ENCODE peak calls at places on chromosome 6, in seven cellular contexts. H, F, W, X, R, I and E are unnamed samples.

GRCh38 chr6:142187209-142187608 is 40.1 kb downstream of the VTA1 start:
- DNase-seq in H (no peak), F (peak; percentile 78), W (peak; percentile 79), X (no peak), R (peak; percentile 52), I (peak; percentile 84), E (no peak)

GRCh38 chr6:136609878-136610706 is 59.9 kb upstream of the MAP7 start:
- DNase-seq in H (peak; percentile 99), F (peak; percentile 99), W (peak; percentile 61), X (no peak), R (no peak), I (peak; percentile 99), E (no peak)

GRCh38 chr6:166707045-166707444 is 80.0 kb upstream of the RPS6KA2 start:
- DNase-seq in H (no peak), F (peak; percentile 29), W (peak; percentile 76), X (peak; percentile 77), R (peak; percentile 60), I (peak; percentile 58), E (peak; percentile 64)

GRCh38 chr6:148628251-148628650 is 118.6 kb upstream of the UST start:
- DNase-seq in H (no peak), F (no peak), W (no peak), X (peak; percentile 12), R (no peak), I (no peak), E (no peak)

GRCh38 chr6:166972101-166972500 is 15.8 kb upstream of the RNASET2 start:
- DNase-seq in H (no peak), F (no peak), W (no peak), X (no peak), R (no peak), I (no peak), E (no peak)

GRCh38 chr6:159201336-159201735 is 32.1 kb downstream of the FNDC1 start:
- DNase-seq in H (no peak), F (no peak), W (no peak), X (no peak), R (no peak), I (no peak), E (no peak)

GRCh38 chr6:64483956-64484499 is 848.4 kb downstream of the PHF3 start:
- DNase-seq in H (no peak), F (no peak), W (no peak), X (no peak), R (no peak), I (no peak), E (no peak)

GRCh38 chr6:36621371-36621855 is 27.3 kb downstream of the SRSF3 start:
- DNase-seq in H (no peak), F (no peak), W (no peak), X (no peak), R (no peak), I (no peak), E (no peak)

GRCh38 chr6:44001318-44001868 is 125.9 kb downstream of the MRPL14 start:
- DNase-seq in H (no peak), F (no peak), W (no peak), X (peak; percentile 76), R (no peak), I (peak; percentile 40), E (no peak)

GRCh38 chr6:24673625-24674024 is 6.7 kb downstream of the ACOT13 start:
- DNase-seq in H (no peak), F (no peak), W (no peak), X (peak; percentile 25), R (no peak), I (no peak), E (no peak)

GRCh38 chr6:107956586-107957164 is 1.3 kb downstream of the SEC63 start:
- DNase-seq in H (peak; percentile 32), F (peak; percentile 47), W (no peak), X (no peak), R (no peak), I (peak; percentile 66), E (no peak)

GRCh38 chr6:1821188-1822183 is 211.8 kb downstream of the FOXC1 start:
- DNase-seq in H (no peak), F (peak; percentile 21), W (no peak), X (no peak), R (no peak), I (peak; percentile 49), E (peak; percentile 53)

GRCh38 chr6:127347188-127347587 is 3.8 kb upstream of the ECHDC1 start:
- DNase-seq in H (peak; percentile 36), F (no peak), W (no peak), X (no peak), R (no peak), I (peak; percentile 40), E (no peak)

GRCh38 chr6:145887969-145888368 is 73.4 kb upstream of the FBXO30 start:
- DNase-seq in H (no peak), F (peak; percentile 38), W (peak; percentile 23), X (no peak), R (peak; percentile 15), I (peak; percentile 58), E (no peak)
- TF ChIP-seq CTCF in H (peak; percentile 42), F (peak; percentile 59), W (no peak), X (peak; percentile 58), R (peak; percentile 66), I (peak; percentile 71), E (peak; percentile 13)

DNA sequence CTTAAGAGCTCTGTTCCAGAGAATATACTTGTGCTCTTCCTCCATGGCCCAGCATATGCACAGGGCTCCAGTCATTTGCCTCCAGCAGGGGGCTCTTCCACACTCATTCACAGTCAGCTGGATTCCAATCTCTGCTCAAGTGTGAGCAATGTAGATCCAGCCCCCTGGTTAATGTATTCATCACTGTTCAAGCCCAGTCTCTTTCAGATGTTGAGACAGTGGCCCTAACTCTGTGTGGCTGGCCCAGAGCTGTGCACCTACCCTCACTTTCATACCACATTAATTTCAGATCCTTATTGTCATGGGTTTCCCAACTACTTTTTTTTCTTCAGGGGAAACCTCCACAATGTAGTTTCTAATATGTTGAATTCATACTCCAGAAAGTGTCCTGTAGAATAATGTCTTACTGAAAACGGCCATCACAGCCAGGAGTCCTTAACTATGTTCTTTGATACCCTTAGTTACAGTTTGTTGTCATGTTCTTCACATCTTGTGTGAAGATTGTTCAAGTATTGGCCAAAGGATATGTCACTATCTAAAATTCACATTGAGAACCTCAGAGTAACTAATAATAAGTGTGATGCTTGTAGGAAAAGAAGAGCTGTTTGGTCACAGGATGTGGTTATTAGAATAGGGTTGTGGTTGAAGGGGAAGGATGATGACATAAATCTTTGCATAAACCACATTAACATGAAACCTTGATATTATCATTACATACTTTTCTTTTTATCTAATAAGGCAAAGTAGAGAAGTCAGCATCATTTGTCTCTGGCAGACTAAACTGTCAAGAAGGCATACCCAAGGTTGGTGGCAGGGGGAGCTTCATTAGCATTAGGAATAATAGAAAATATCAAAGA is 14.4 kb upstream of the HLA-DQA1 start:
- DNase-seq in H (peak; percentile 83), F (peak; percentile 28), W (peak; percentile 28), X (peak; percentile 87), R (no peak), I (peak; percentile 68), E (peak; percentile 35)
- TF ChIP-seq CTCF in H (peak; percentile 25), F (peak; percentile 38), W (peak; percentile 54), X (peak; percentile 81), R (peak; percentile 35), I (peak; percentile 33), E (peak; percentile 63)

GRCh38 chr6:157158897-157159296 is 164.4 kb downstream of the TMEM242 start:
- DNase-seq in H (no peak), F (no peak), W (no peak), X (peak; percentile 51), R (no peak), I (no peak), E (no peak)
- TF ChIP-seq CTCF in H (no peak), F (no peak), W (no peak), X (peak; percentile 36), R (peak; percentile 15), I (peak; percentile 27), E (no peak)

DNA sequence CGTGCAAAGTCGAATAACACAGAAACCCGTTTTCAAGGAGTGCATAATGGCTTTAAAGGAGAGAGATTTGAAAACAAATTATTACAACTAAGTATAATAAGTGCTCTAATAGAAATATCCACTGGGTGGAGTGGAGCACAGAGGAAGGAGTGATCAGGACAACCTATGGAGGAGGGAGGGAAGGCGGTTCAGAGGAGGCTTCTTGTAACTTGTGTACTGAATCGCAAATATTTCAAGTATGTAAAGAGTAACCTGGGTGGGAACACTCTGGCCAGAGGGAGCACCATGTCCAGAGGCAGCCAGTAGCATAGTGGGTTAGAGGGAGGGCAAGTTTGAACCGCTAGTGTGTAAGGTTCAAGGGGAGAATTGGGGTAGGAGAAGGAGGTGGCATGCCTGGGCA is 21.6 kb upstream of the TNFAIP3 start:
- DNase-seq in H (no peak), F (no peak), W (no peak), X (no peak), R (no peak), I (peak; percentile 81), E (no peak)
- TF ChIP-seq CTCF in H (no peak), F (no peak), W (no peak), X (no peak), R (no peak), I (peak; percentile 58), E (no peak)

GRCh38 chr6:30611856-30612194 is 5.2 kb downstream of the PPP1R10 start:
- DNase-seq in H (no peak), F (no peak), W (no peak), X (no peak), R (no peak), I (no peak), E (no peak)

GRCh38 chr6:30612687-30613248 is 4.3 kb downstream of the PPP1R10 start:
- DNase-seq in H (no peak), F (peak; percentile 82), W (no peak), X (peak; percentile 32), R (no peak), I (peak; percentile 81), E (peak; percentile 18)

GRCh38 chr6:30613251-30614043 is 3.6 kb downstream of the PPP1R10 start:
- DNase-seq in H (no peak), F (peak; percentile 21), W (no peak), X (no peak), R (no peak), I (peak; percentile 47), E (no peak)

GRCh38 chr6:30611150-30611855 is 5.7 kb downstream of the PPP1R10 start:
- DNase-seq in H (no peak), F (no peak), W (no peak), X (no peak), R (no peak), I (peak; percentile 27), E (no peak)

DNA sequence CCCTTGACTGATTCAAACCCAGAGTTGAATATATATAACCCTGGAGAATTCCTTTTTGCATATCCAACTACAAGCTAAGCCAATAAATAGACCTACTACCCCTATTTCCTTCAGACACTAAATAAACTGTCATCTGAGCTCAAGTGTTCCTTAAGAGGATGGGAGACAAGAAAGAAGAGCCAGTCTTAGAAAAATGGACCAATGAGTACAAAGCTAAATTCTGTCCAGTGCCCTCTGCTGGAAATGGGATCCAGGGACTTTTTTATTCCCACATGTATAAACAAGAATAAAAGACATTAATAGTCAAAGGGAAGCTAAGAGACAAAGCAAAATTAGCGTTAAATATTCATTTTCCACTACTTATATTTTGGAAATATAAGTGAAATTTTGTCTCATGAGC is 4.8 kb downstream of the PPP1R10 start:
- DNase-seq in H (no peak), F (no peak), W (no peak), X (peak; percentile 26), R (no peak), I (peak; percentile 61), E (no peak)
- TF ChIP-seq CTCF in H (peak; percentile 10), F (peak; percentile 45), W (no peak), X (peak; percentile 41), R (peak; percentile 38), I (peak; percentile 56), E (no peak)

GRCh38 chr6:91341473-91341872 is 754.6 kb upstream of the MAP3K7 start:
- DNase-seq in H (no peak), F (no peak), W (no peak), X (peak; percentile 8), R (no peak), I (no peak), E (no peak)

GRCh38 chr6:91340998-91341397 is 754.1 kb upstream of the MAP3K7 start:
- DNase-seq in H (no peak), F (no peak), W (no peak), X (peak; percentile 11), R (no peak), I (no peak), E (no peak)

GRCh38 chr6:91337967-91338366 is 751.1 kb upstream of the MAP3K7 start:
- DNase-seq in H (no peak), F (no peak), W (no peak), X (no peak), R (no peak), I (no peak), E (no peak)
- TF ChIP-seq CTCF in H (no peak), F (no peak), W (peak; percentile 45), X (peak; percentile 38), R (peak; percentile 27), I (peak; percentile 27), E (peak; percentile 37)